ENCODE peak calls at places on chromosomes 6 and 20, in four cellular contexts. One of them, this sample, is unnamed.

GRCh38 chr6:112304680-112305079 is 42.5 kb upstream of the RFPL4B start:
- DNase-seq in stomach: no peak
- DNase-seq in endothelial cell of umbilical vein: no peak
- DNase-seq in K562: no peak
- DNase-seq in this sample: no peak

GRCh38 chr6:134022650-134023049 is 29.8 kb downstream of the SLC2A12 start:
- DNase-seq in stomach: no peak
- DNase-seq in endothelial cell of umbilical vein: no peak
- DNase-seq in K562: no peak
- DNase-seq in this sample: no peak

GRCh38 chr6:7805088-7805756 is 79.3 kb downstream of the BMP6 start:
- DNase-seq in stomach: no peak
- DNase-seq in endothelial cell of umbilical vein: no peak
- DNase-seq in K562: no peak
- DNase-seq in this sample: no peak

GRCh38 chr6:169884158-169884557 is 132.7 kb downstream of the ERMARD start:
- DNase-seq in stomach: no peak
- DNase-seq in endothelial cell of umbilical vein: no peak
- DNase-seq in K562: no peak
- DNase-seq in this sample: no peak

GRCh38 chr6:153525998-153526397 is 394.9 kb upstream of the RGS17 start:
- DNase-seq in stomach: no peak
- DNase-seq in endothelial cell of umbilical vein: no peak
- DNase-seq in K562: no peak
- DNase-seq in this sample: no peak

GRCh38 chr6:168992696-168993185 is 260.9 kb downstream of the THBS2 start:
- DNase-seq in stomach: no peak
- DNase-seq in endothelial cell of umbilical vein: no peak
- DNase-seq in K562: no peak
- DNase-seq in this sample: no peak

GRCh38 chr6:11428895-11429294 is 108.7 kb upstream of the TMEM170B start:
- DNase-seq in stomach: no peak
- DNase-seq in endothelial cell of umbilical vein: no peak
- DNase-seq in K562: no peak
- DNase-seq in this sample: no peak

GRCh38 chr6:100382031-100382430 is 82.7 kb downstream of the SIM1 start:
- DNase-seq in stomach: no peak
- DNase-seq in endothelial cell of umbilical vein: peak; percentile 2
- DNase-seq in K562: no peak
- DNase-seq in this sample: no peak

GRCh38 chr6:94510877-94511276 is 1066.5 kb upstream of the MANEA start:
- DNase-seq in stomach: no peak
- DNase-seq in endothelial cell of umbilical vein: no peak
- DNase-seq in K562: no peak
- DNase-seq in this sample: peak; percentile 57

DNA sequence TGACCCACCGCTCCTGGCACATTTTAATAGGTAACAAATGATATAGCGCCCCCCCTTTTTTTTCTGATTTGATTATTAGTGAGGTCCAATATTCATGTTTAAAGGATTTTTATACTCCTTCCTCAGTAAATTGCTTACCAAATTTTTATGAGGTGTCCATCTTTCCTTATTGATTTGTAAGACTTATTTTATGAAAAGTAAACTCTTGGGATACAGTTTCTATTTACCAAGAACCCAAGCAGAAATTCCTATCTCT is 25.1 kb downstream of the TRIM27 start:
- DNase-seq in stomach: no peak
- DNase-seq in endothelial cell of umbilical vein: no peak
- DNase-seq in K562: no peak
- DNase-seq in this sample: no peak
- H3K4me3 ChIP-seq in stomach: no peak overlapping the region
- H3K4me3 ChIP-seq in endothelial cell of umbilical vein: no peak overlapping the region
- H3K4me3 ChIP-seq in K562: no peak overlapping the region
- H3K4me3 ChIP-seq in this sample: no peak overlapping the region

GRCh38 chr20:24066075-24066700 is 77.6 kb upstream of the GGTLC1 start:
- DNase-seq in stomach: no peak
- DNase-seq in endothelial cell of umbilical vein: no peak
- DNase-seq in K562: no peak
- DNase-seq in this sample: no peak
- H3K27ac ChIP-seq in stomach: no peak overlapping the region
- H3K27ac ChIP-seq in endothelial cell of umbilical vein: no peak overlapping the region
- H3K27ac ChIP-seq in K562: no peak overlapping the region
- H3K27ac ChIP-seq in this sample: no peak overlapping the region

GRCh38 chr6:44225579-44226325 is 2.4 kb downstream of the SLC29A1 start:
- DNase-seq in stomach: no peak
- DNase-seq in endothelial cell of umbilical vein: no peak
- DNase-seq in K562: peak; percentile 77
- DNase-seq in this sample: no peak
- TF ChIP-seq POLR2AphosphoS5 in stomach: no peak
- TF ChIP-seq POLR2AphosphoS5 in endothelial cell of umbilical vein: no peak
- TF ChIP-seq POLR2AphosphoS5 in K562: peak; percentile 98
- TF ChIP-seq POLR2AphosphoS5 in this sample: no peak

DNA sequence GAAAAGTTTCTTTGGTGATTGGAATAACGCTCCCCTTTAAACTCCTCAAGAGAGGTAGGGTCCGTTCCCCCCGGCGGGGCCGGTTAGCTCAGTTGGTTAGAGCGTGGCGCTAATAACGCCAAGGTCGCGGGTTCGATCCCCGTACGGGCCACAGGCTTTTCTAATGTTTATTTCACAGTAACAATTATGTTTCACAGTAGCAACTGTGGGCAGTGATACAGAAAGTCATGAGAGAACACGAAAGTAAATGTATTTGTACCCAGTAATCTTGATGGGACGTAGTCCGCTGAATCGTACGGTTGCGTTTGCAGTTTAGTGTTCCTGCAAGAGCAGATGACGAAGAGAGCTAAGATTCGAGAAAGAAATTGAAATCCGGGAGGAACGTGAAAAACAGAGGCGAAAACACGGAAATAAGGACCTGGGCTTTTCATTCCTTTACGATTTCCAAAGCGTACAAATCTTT is 505.5 kb downstream of the PRIM2 start:
- DNase-seq in stomach: no peak
- DNase-seq in endothelial cell of umbilical vein: peak; percentile 7
- DNase-seq in K562: no peak
- DNase-seq in this sample: no peak
- H3K4me3 ChIP-seq in stomach: no peak overlapping the region
- H3K4me3 ChIP-seq in endothelial cell of umbilical vein: no peak overlapping the region
- H3K4me3 ChIP-seq in K562: no peak overlapping the region
- H3K4me3 ChIP-seq in this sample: no peak overlapping the region

This sample was measured in sigmoid colon.